ENCODE peak calls at places on chromosome 12, in nine cellular contexts. E is stimulated activated CD4-positive, alpha-beta T cell treated with anti-CD3 and anti-CD28 coated beads, Interleukin-1b, Interleukin-23, amount 100 ng/mL, for 48 hours; P is T-cell; X is NCI-H460; V is anterior cingulate cortex; N is skeletal muscle cell; J is iris pigment epithelial cell; Y is kidney epithelial cell; F is activated naive CD8-positive, alpha-beta T cell treated with anti-CD3 and anti-CD28 coated beads, Interleukin-2, amount 50 U/mL, for 16 hours. W is an unnamed sample.

GRCh38 chr12:68867606-68868005 is 59.6 kb downstream of the MDM2 start:
- DNase-seq in P (no peak), J (no peak), F (no peak), V (no peak), N (no peak), E (no peak), X (no peak), Y (no peak), W (no peak)

GRCh38 chr12:52710744-52711143 is 7.4 kb upstream of the KRT77 start:
- DNase-seq in V (no peak), P (no peak), N (no peak), J (no peak), E (no peak), X (no peak), Y (no peak), F (no peak), W (no peak)

GRCh38 chr12:53300187-53300586 is 692 bp downstream of the MYG1 start:
- DNase-seq in V (no peak), E (peak), N (no peak), F (no peak), J (peak), Y (no peak), P (no peak), X (no peak), W (no peak)

GRCh38 chr12:15756822-15757221 is 32.4 kb downstream of the EPS8 start:
- DNase-seq in P (no peak), F (no peak), X (no peak), E (no peak), Y (no peak), N (no peak), V (no peak), J (peak), W (no peak)

GRCh38 chr12:60704171-60704914 is 1108.5 kb downstream of the SLC16A7 start:
- DNase-seq in N (no peak), V (no peak), X (no peak), P (no peak), Y (no peak), F (no peak), J (no peak), E (no peak), W (no peak)

GRCh38 chr12:130838284-130838950 is 633 bp downstream of the STX2 start:
- DNase-seq in J (peak), X (no peak), F (no peak), V (no peak), E (no peak), Y (no peak), P (peak), N (no peak), W (no peak)

GRCh38 chr12:131461096-131461495 is 249.8 kb upstream of the SFSWAP start:
- DNase-seq in V (no peak), F (no peak), J (no peak), P (no peak), E (no peak), N (no peak), Y (no peak), X (no peak), W (no peak)

GRCh38 chr12:54369597-54370217 is 5.4 kb upstream of the GPR84 start:
- DNase-seq in E (no peak), V (no peak), Y (no peak), X (no peak), P (no peak), J (no peak), N (no peak), F (no peak), W (no peak)

GRCh38 chr12:131950182-131950913 is 606 bp downstream of the EP400 start:
- DNase-seq in F (no peak), V (no peak), J (no peak), P (peak), N (no peak), X (no peak), Y (no peak), E (peak), W (no peak)

GRCh38 chr12:3441435-3441834 is 49.6 kb upstream of the PRMT8 start:
- DNase-seq in N (no peak), J (no peak), Y (no peak), X (no peak), E (no peak), F (no peak), P (no peak), V (no peak), W (no peak)

GRCh38 chr12:76247026-76247688 is 101.1 kb downstream of the BBS10 start:
- DNase-seq in V (no peak), N (peak), X (no peak), F (no peak), P (no peak), Y (no peak), J (peak), E (no peak), W (no peak)

GRCh38 chr12:102964872-102965271 is 7.4 kb downstream of the ASCL1 start:
- DNase-seq in E (no peak), X (no peak), P (no peak), Y (no peak), V (no peak), N (no peak), J (no peak), F (no peak), W (no peak)

GRCh38 chr12:63985945-63986344 is 141.4 kb downstream of the SRGAP1 start:
- DNase-seq in P (no peak), X (no peak), Y (no peak), N (no peak), V (no peak), E (no peak), F (no peak), J (no peak), W (no peak)

GRCh38 chr12:91401190-91401589 is 218.6 kb upstream of the DCN start:
- DNase-seq in J (no peak), F (no peak), N (no peak), P (no peak), V (no peak), E (no peak), Y (no peak), X (no peak), W (no peak)

GRCh38 chr12:94623161-94623920 is 27.0 kb downstream of the TMCC3 start:
- DNase-seq in P (no peak), F (no peak), N (no peak), V (no peak), X (no peak), E (no peak), Y (no peak), J (no peak), W (no peak)

GRCh38 chr12:91381309-91381804 is 198.7 kb upstream of the DCN start:
- DNase-seq in P (no peak), F (no peak), E (no peak), V (peak), X (peak), N (peak), Y (peak), J (peak), W (peak)

GRCh38 chr12:18828987-18829386 is 91.1 kb downstream of the CAPZA3 start:
- DNase-seq in X (no peak), J (no peak), F (no peak), N (no peak), Y (no peak), P (no peak), E (no peak), V (no peak), W (no peak)

GRCh38 chr12:6563448-6564050 is 4.5 kb downstream of the NOP2 start:
- DNase-seq in P (peak), F (peak), Y (no peak), X (peak), V (no peak), E (peak), J (peak), N (no peak), W (peak)

GRCh38 chr12:2682301-2683282 is 112.2 kb upstream of the FKBP4 start:
- DNase-seq in Y (no peak), E (peak), N (peak), F (no peak), P (no peak), V (no peak), X (peak), J (peak), W (peak)